ENCODE peak calls at places on chromosomes 11 and 22, in nine cellular contexts. I is esophagus squamous epithelium; V is CD4-positive, alpha-beta memory T cell; K is OCI-LY7; E is ascending aorta; G is A549; J is aorta; L is dorsolateral prefrontal cortex; O is CD4-positive, alpha-beta T cell. R is an unnamed sample.

GRCh38 chr11:68314886-68315580 is 2.6 kb downstream of the LRP5 start:
- DNase-seq in I (no peak), V (no peak), K (no peak), E (no peak), G (no peak), J (no peak), L (no peak), O (no peak), R (no peak)

GRCh38 chr22:44860311-44860710 is 107.9 kb downstream of the ARHGAP8 start:
- DNase-seq in I (no peak), V (no peak), K (no peak), E (no peak), G (no peak), J (no peak), L (no peak), O (no peak), R (no peak)

GRCh38 chr11:44917741-44918140 is 32.9 kb downstream of the TP53I11 start:
- DNase-seq in I (no peak), V (no peak), K (no peak), E (no peak), G (no peak), J (no peak), L (no peak), O (no peak), R (no peak)

GRCh38 chr11:35014352-35014751 is 97.9 kb downstream of the PDHX start:
- DNase-seq in I (no peak), V (no peak), K (no peak), E (no peak), G (no peak), J (no peak), L (no peak), O (no peak), R (no peak)

GRCh38 chr22:44331881-44332714 is 19.3 kb upstream of the SHISAL1 start:
- DNase-seq in I (no peak), V (no peak), K (no peak), E (no peak), G (peak; percentile 16), J (no peak), L (no peak), O (no peak), R (no peak)

GRCh38 chr11:4030197-4030596 is 64.4 kb upstream of the RRM1 start:
- DNase-seq in I (no peak), V (no peak), K (no peak), E (no peak), G (no peak), J (no peak), L (no peak), O (no peak), R (no peak)

GRCh38 chr11:130945945-130946344 is 29.7 kb upstream of the SNX19 start:
- DNase-seq in I (no peak), V (no peak), K (no peak), E (no peak), G (no peak), J (peak; percentile 73), L (no peak), O (no peak), R (no peak)

GRCh38 chr11:62546937-62547625 is 475 bp upstream of the AHNAK start:
- DNase-seq in I (no peak), V (no peak), K (no peak), E (peak; percentile 72), G (peak; percentile 66), J (peak; percentile 66), L (no peak), O (no peak), R (no peak)

GRCh38 chr11:72625746-72626636 is 48.2 kb downstream of the PDE2A start:
- DNase-seq in I (no peak), V (no peak), K (no peak), E (no peak), G (no peak), J (peak; percentile 67), L (no peak), O (no peak), R (no peak)

GRCh38 chr11:86341382-86341781 is 33.3 kb upstream of the CCDC81 start:
- DNase-seq in I (no peak), V (no peak), K (no peak), E (no peak), G (no peak), J (no peak), L (no peak), O (no peak), R (no peak)

GRCh38 chr22:35596821-35597220 is 20.3 kb downstream of the MB start:
- DNase-seq in I (no peak), V (no peak), K (no peak), E (no peak), G (no peak), J (peak; percentile 25), L (no peak), O (no peak), R (no peak)

GRCh38 chr11:33157103-33158027 is 3.9 kb downstream of the CSTF3 start:
- DNase-seq in I (no peak), V (no peak), K (no peak), E (no peak), G (no peak), J (no peak), L (no peak), O (no peak), R (no peak)

GRCh38 chr11:10594407-10594806 is 25.9 kb upstream of the LYVE1 start:
- DNase-seq in I (no peak), V (no peak), K (no peak), E (no peak), G (no peak), J (no peak), L (no peak), O (no peak), R (no peak)

DNA sequence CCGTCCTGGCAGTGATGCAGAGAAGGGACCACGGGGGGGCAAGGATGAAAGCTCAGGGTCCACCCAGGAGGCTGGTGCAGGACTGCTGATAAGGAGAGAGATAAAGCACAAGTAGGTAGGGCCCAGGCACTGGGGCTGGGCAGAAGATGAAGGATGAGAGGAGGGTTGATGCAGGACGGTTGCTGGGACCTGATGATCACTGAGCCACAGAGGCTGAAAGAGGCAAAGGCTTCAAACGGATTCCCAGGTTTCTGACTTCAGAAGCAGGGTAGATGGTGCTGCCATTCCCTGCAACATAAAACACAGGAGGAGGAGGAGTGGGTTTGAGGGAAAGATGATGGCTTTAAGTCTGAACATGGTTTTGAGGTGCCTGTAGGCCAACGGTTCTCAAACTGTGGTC is 148.5 kb downstream of the TTC17 start:
- DNase-seq in I (no peak), V (no peak), K (no peak), E (no peak), G (no peak), J (no peak), L (no peak), O (no peak), R (no peak)
- H3K27ac ChIP-seq in I (no peak overlapping the region), V (no peak overlapping the region), K (no peak overlapping the region), E (no peak overlapping the region), G (no peak overlapping the region), J (no peak overlapping the region), L (no peak overlapping the region), O (no peak overlapping the region), R (no peak overlapping the region)

GRCh38 chr22:42623301-42623751 is 8.6 kb upstream of the POLDIP3 start:
- DNase-seq in I (no peak), V (no peak), K (peak; percentile 80), E (no peak), G (no peak), J (no peak), L (no peak), O (no peak), R (no peak)
- H3K27ac ChIP-seq in I (no peak overlapping the region), V (no peak overlapping the region), K (peak overlapping the region; percentile 49), E (peak overlapping the region; percentile 85), G (no peak overlapping the region), J (no peak overlapping the region), L (peak overlapping the region; percentile 52), O (no peak overlapping the region), R (no peak overlapping the region)

GRCh38 chr11:76071090-76071489 is 135.2 kb downstream of the WNT11 start:
- DNase-seq in I (no peak), V (no peak), K (no peak), E (no peak), G (no peak), J (no peak), L (no peak), O (no peak), R (no peak)
- H3K27ac ChIP-seq in I (no peak overlapping the region), V (no peak overlapping the region), K (no peak overlapping the region), E (no peak overlapping the region), G (no peak overlapping the region), J (no peak overlapping the region), L (no peak overlapping the region), O (no peak overlapping the region), R (no peak overlapping the region)

DNA sequence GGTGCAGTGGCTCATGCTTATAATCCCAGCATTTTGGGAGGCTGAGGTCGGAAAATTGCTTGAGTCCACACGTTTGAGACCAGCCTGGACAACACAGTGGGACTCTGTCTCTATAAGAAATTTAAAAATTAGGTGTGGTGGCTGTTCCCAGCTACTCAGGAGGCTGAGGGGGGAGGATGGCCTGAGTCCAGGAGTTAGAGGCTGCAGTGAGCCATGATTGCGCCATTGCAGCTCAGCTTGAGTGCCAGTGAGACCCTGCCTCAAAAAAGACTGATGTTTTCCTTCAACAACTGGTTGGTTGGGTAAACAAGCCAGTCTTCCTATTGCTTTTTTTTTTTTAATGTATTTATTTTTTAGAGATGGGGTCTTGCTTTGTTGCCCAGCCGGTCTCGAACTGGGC is 9.2 kb downstream of the XBP1 start:
- DNase-seq in I (no peak), V (no peak), K (no peak), E (no peak), G (no peak), J (no peak), L (no peak), O (no peak), R (no peak)
- H3K27ac ChIP-seq in I (no peak overlapping the region), V (no peak overlapping the region), K (no peak overlapping the region), E (no peak overlapping the region), G (no peak overlapping the region), J (no peak overlapping the region), L (no peak overlapping the region), O (no peak overlapping the region), R (no peak overlapping the region)

GRCh38 chr22:39133871-39134270 is 18.6 kb downstream of the CBX7 start:
- DNase-seq in I (no peak), V (no peak), K (no peak), E (no peak), G (no peak), J (peak; percentile 44), L (no peak), O (no peak), R (no peak)
- H3K27ac ChIP-seq in I (no peak overlapping the region), V (no peak overlapping the region), K (no peak overlapping the region), E (no peak overlapping the region), G (no peak overlapping the region), J (no peak overlapping the region), L (no peak overlapping the region), O (no peak overlapping the region), R (no peak overlapping the region)

DNA sequence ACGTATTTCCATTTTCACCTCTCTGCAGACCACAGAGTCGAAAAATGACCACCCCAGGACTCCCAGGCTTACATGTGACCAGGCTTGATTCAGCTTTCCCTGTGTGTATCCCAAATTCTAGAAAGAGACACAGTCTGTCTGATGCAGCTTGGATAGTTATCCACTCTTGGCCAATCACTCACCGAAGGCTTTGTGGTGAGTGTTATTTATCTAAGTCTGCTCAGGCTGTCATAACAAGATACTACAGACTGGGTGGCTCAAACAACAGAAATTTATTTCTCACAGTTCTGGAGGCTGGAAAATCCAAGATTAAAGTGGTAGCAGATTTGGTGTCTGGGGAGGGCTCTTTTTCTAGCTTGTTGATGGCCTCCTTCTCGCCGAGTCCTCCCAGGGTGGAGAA is 63.2 kb downstream of the ZBTB16 start:
- DNase-seq in I (no peak), V (no peak), K (no peak), E (no peak), G (no peak), J (no peak), L (no peak), O (no peak), R (no peak)
- H3K27ac ChIP-seq in I (no peak overlapping the region), V (no peak overlapping the region), K (no peak overlapping the region), E (peak overlapping the region; percentile 72), G (no peak overlapping the region), J (no peak overlapping the region), L (peak overlapping the region; percentile 33), O (no peak overlapping the region), R (no peak overlapping the region)

R was measured in substantia nigra.